ENCODE peak calls at places on chromosomes 13 and 19, in four cellular contexts. P is thoracic aorta, T is esophagus muscularis mucosa, H is uterus. U is an unnamed sample.
A peak's percentile ranks its signal among the peaks of the same experiment; 100 is the strongest.

GRCh38 chr13:109955598-109955997 is 169.2 kb upstream of the IRS2 start:
- DNase-seq in P (no peak), T (no peak), H (no peak), U (no peak)

GRCh38 chr13:44474122-44474910 is 100.7 kb downstream of the SERP2 start:
- DNase-seq in P (no peak), T (no peak), H (no peak), U (no peak)

GRCh38 chr13:75514080-75515040 is 23.3 kb downstream of the COMMD6 start:
- DNase-seq in P (no peak), T (no peak), H (no peak), U (no peak)

GRCh38 chr19:17872251-17873001 is 681 bp downstream of the SLC5A5 start:
- DNase-seq in P (no peak), T (no peak), H (no peak), U (no peak)

GRCh38 chr19:48565090-48565489 is 13.1 kb downstream of the SULT2B1 start:
- DNase-seq in P (no peak), T (no peak), H (no peak), U (no peak)

GRCh38 chr19:9075064-9075964 is 11.5 kb upstream of the OR1M1 start:
- DNase-seq in P (peak; percentile 50), T (peak; percentile 93), H (peak; percentile 89), U (peak; percentile 97)

GRCh38 chr19:46601318-46602224 is at the start of gene CALM3:
- DNase-seq in P (no peak), T (peak; percentile 89), H (no peak), U (no peak)

GRCh38 chr13:31172001-31172400 is 10.3 kb upstream of the HSPH1 start:
- DNase-seq in P (no peak), T (no peak), H (no peak), U (no peak)

GRCh38 chr13:76349700-76350099 is 536.5 kb downstream of the KCTD12 start:
- DNase-seq in P (no peak), T (no peak), H (no peak), U (no peak)

GRCh38 chr13:23679214-23679613 is 109.0 kb downstream of the TNFRSF19 start:
- DNase-seq in P (no peak), T (no peak), H (no peak), U (peak; percentile 96)

GRCh38 chr13:93316848-93317247 is 90.2 kb downstream of the GPC6 start:
- DNase-seq in P (no peak), T (no peak), H (no peak), U (no peak)

GRCh38 chr13:33207616-33207964 is 78.0 kb downstream of the STARD13 start:
- DNase-seq in P (no peak), T (peak; percentile 85), H (no peak), U (no peak)

GRCh38 chr13:94552095-94552494 is 43.9 kb downstream of the TGDS start:
- DNase-seq in P (no peak), T (no peak), H (no peak), U (no peak)

GRCh38 chr19:24000656-24001055 is 86.0 kb downstream of the ZNF726 start:
- DNase-seq in P (no peak), T (no peak), H (no peak), U (no peak)

GRCh38 chr13:75458696-75459422 is 23.1 kb downstream of the TBC1D4 start:
- DNase-seq in P (no peak), T (no peak), H (no peak), U (no peak)

GRCh38 chr19:2291185-2291751 is 9.3 kb upstream of the PEAK3 start:
- DNase-seq in P (no peak), T (no peak), H (no peak), U (no peak)

GRCh38 chr19:9054768-9055167 is 32.1 kb upstream of the OR1M1 start:
- DNase-seq in P (no peak), T (no peak), H (no peak), U (no peak)

GRCh38 chr13:101098873-101099272 is 317.4 kb downstream of the NALCN start:
- DNase-seq in P (no peak), T (no peak), H (no peak), U (no peak)

GRCh38 chr13:20475927-20476691 is 49.5 kb downstream of the CRYL1 start:
- DNase-seq in P (no peak), T (no peak), H (no peak), U (no peak)

GRCh38 chr13:95533545-95534135 is 18.9 kb upstream of the CLDN10 start:
- DNase-seq in P (no peak), T (no peak), H (no peak), U (no peak)

GRCh38 chr13:97125810-97126738 is 96.1 kb upstream of the MBNL2 start:
- DNase-seq in P (no peak), T (no peak), H (peak; percentile 52), U (no peak)

GRCh38 chr19:18417250-18418033 is 1.8 kb upstream of the SSBP4 start:
- DNase-seq in P (no peak), T (no peak), H (peak; percentile 86), U (no peak)

GRCh38 chr13:113561417-113562084 is 23.0 kb upstream of the TFDP1 start:
- DNase-seq in P (no peak), T (peak; percentile 89), H (no peak), U (no peak)

GRCh38 chr13:45473627-45474026 is 8.9 kb downstream of the COG3 start:
- DNase-seq in P (no peak), T (no peak), H (no peak), U (no peak)

GRCh38 chr13:34913040-34913439 is 29.0 kb upstream of the NBEA start:
- DNase-seq in P (no peak), T (no peak), H (no peak), U (no peak)

GRCh38 chr13:65499251-65499650 is 1730.9 kb downstream of the PCDH9 start:
- DNase-seq in P (no peak), T (no peak), H (no peak), U (no peak)

GRCh38 chr19:8458380-8458779 is 13.6 kb downstream of the HNRNPM start:
- DNase-seq in P (no peak), T (no peak), H (no peak), U (no peak)

GRCh38 chr19:42286349-42287016 is 15.4 kb upstream of the PRR19 start:
- DNase-seq in P (no peak), T (no peak), H (peak; percentile 58), U (no peak)

GRCh38 chr13:46555722-46556121 is 2.8 kb downstream of the LRCH1 start:
- DNase-seq in P (no peak), T (no peak), H (no peak), U (no peak)

GRCh38 chr13:29619995-29620394 is 24.5 kb upstream of the SLC7A1 start:
- DNase-seq in P (no peak), T (no peak), H (no peak), U (no peak)

GRCh38 chr19:13770013-13770635 is 4.1 kb upstream of the C19orf53 start:
- DNase-seq in P (no peak), T (no peak), H (no peak), U (peak; percentile 74)

GRCh38 chr13:32415019-32415418 is 12.9 kb downstream of the N4BP2L1 start:
- DNase-seq in P (no peak), T (no peak), H (no peak), U (no peak)

GRCh38 chr13:100826441-100826840 is 151.8 kb upstream of the TMTC4 start:
- DNase-seq in P (no peak), T (no peak), H (no peak), U (no peak)

GRCh38 chr13:24027494-24027893 is 130.2 kb upstream of the C1QTNF9B start:
- DNase-seq in P (no peak), T (no peak), H (no peak), U (no peak)

GRCh38 chr13:46858163-46858562 is 38.7 kb downstream of the HTR2A start:
- DNase-seq in P (no peak), T (no peak), H (no peak), U (no peak)

GRCh38 chr19:37114001-37114400 is 35.8 kb downstream of the ZNF420 start:
- DNase-seq in P (no peak), T (no peak), H (no peak), U (no peak)

GRCh38 chr13:44826586-44827350 is 162.5 kb downstream of the NUFIP1 start:
- DNase-seq in P (no peak), T (no peak), H (no peak), U (no peak)

GRCh38 chr13:71856548-71856947 is 10.5 kb downstream of the DACH1 start:
- DNase-seq in P (no peak), T (no peak), H (no peak), U (no peak)

GRCh38 chr19:52621376-52621775 is 16.8 kb downstream of the ZNF83 start:
- DNase-seq in P (no peak), T (no peak), H (no peak), U (no peak)

GRCh38 chr19:52626915-52627314 is 11.2 kb downstream of the ZNF83 start:
- DNase-seq in P (no peak), T (no peak), H (no peak), U (no peak)

DNA sequence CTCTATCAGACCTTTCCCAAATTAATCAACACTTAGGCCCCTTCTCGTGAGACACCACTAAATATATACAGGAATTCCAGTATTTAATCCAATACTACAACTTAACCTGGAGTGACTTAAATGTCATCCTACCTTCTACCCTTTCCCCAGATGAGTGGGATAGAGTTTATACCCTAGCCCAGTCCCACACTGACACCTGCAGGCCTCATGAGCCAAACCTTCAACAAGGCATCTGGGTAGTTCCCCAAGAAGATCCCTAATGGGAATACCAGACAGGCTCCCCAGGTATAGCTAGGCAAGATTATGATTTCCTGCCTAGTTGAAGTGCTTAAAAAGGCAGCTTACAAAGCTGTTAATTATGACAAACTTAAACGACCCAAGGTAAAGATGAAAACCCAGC is 15.9 kb downstream of the ZNF83 start:
- DNase-seq in P (no peak), T (no peak), H (no peak), U (no peak)
- TF ChIP-seq CTCF in P (no peak), T (no peak), H (no peak), U (peak; percentile 34)

DNA sequence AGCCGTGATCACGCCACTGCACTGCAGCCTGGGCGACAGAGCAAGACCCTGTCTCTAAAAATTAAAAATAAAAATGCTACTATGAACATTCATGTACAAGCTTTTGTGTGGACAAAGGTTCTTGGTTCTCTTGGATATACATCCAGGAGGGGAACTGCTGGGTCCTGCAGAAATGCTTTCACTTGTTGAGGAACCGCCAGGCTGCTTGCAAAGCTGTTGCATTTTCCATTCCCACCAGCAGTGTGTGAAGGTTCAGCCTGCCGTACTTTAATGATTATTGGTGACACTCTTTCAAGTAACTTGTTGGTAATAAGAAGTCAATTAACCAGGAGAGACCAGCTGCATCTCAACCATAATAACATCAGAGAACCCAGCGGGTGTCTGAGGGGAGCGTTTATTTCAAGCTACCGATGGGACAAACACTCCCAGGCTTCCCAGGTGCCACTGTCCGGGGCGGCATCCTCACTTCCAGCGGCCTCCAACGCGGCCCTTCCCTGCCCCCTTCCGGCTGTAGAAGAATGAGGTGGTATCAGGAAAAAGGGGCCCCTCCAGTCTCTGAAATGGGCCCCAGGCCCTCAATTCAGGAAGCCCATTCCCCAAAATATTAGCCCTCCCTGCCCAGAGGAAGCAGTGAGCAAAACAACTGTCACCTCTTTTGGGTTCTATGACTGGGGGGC is 15.2 kb upstream of the PPP1R12C start:
- DNase-seq in P (no peak), T (no peak), H (no peak), U (no peak)
- TF ChIP-seq CTCF in P (no peak), T (no peak), H (no peak), U (peak; percentile 37)

GRCh38 chr19:1123885-1124677 is 20.3 kb downstream of the GPX4 start:
- DNase-seq in P (no peak), T (no peak), H (no peak), U (no peak)
- TF ChIP-seq CTCF in P (no peak), T (no peak), H (no peak), U (no peak)

DNA sequence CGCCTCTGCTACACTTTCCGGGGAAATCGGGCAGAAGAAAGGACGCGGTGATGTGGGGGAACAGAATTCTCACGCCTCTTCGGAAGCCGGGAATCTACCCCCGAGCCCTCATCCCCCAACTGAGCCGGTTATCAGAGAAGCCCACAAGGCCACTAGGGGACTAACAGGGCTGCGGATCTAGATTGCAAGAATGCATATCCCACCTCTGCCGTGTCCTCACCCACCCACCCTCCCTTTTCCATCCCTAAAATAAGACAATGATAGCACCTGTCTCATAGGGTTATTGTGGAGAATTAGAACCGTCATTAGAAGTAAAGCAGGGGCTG is 1.1 kb downstream of the IGFLR1 start:
- DNase-seq in P (no peak), T (no peak), H (no peak), U (no peak)
- TF ChIP-seq CTCF in P (no peak), T (no peak), H (no peak), U (peak; percentile 5)

U was measured in epithelial cell of proximal tubule.